ENCODE peak calls at places on chromosomes 16 and 17, in five cellular contexts. R, H, L, P and X are unnamed samples.

GRCh38 chr16:30953511-30954124 is 3.9 kb upstream of the SETD1A start:
- DNase-seq in R (no peak), H (peak), L (peak), P (peak), X (peak)

GRCh38 chr17:68794636-68795503 is 160.3 kb downstream of the ABCA8 start:
- DNase-seq in R (no peak), H (no peak), L (peak), P (peak), X (no peak)

GRCh38 chr16:75372236-75372856 is 61.0 kb downstream of the CFDP1 start:
- DNase-seq in R (no peak), H (no peak), L (no peak), P (no peak), X (no peak)

GRCh38 chr17:77802811-77803220 is 155.7 kb upstream of the TNRC6C start:
- DNase-seq in R (no peak), H (no peak), L (peak), P (no peak), X (no peak)

GRCh38 chr17:73546770-73547345 is 97.4 kb downstream of the SDK2 start:
- DNase-seq in R (no peak), H (peak), L (peak), P (peak), X (peak)

GRCh38 chr16:29729116-29729521 is 16.7 kb downstream of the C16orf54 start:
- DNase-seq in R (no peak), H (peak), L (peak), P (peak), X (peak)

GRCh38 chr17:70378005-70378404 is 208.7 kb downstream of the KCNJ2 start:
- DNase-seq in R (no peak), H (no peak), L (no peak), P (no peak), X (no peak)

GRCh38 chr16:11059588-11059987 is 115.2 kb downstream of the CLEC16A start:
- DNase-seq in R (no peak), H (no peak), L (no peak), P (no peak), X (no peak)

GRCh38 chr16:89307421-89307805 is 89.9 kb downstream of the ZNF778 start:
- DNase-seq in R (no peak), H (no peak), L (no peak), P (no peak), X (no peak)

GRCh38 chr16:82643936-82644630 is 17.3 kb downstream of the CDH13 start:
- DNase-seq in R (no peak), H (no peak), L (peak), P (no peak), X (no peak)

GRCh38 chr17:81223758-81224122 is 975 bp upstream of the CEP131 start:
- DNase-seq in R (no peak), H (no peak), L (peak), P (no peak), X (no peak)

GRCh38 chr17:64786337-64786736 is 124.2 kb upstream of the SMURF2 start:
- DNase-seq in R (no peak), H (no peak), L (no peak), P (no peak), X (no peak)

GRCh38 chr17:1228752-1229353 is 41.4 kb upstream of the BHLHA9 start:
- DNase-seq in R (no peak), H (no peak), L (no peak), P (no peak), X (no peak)

GRCh38 chr16:73572135-73572534 is 524.2 kb upstream of the ZFHX3 start:
- DNase-seq in R (no peak), H (no peak), L (peak), P (no peak), X (peak)

GRCh38 chr16:26220894-26221293 is 529.1 kb downstream of the HS3ST4 start:
- DNase-seq in R (no peak), H (no peak), L (peak), P (no peak), X (no peak)

GRCh38 chr17:56319531-56319930 is 166.3 kb downstream of the ANKFN1 start:
- DNase-seq in R (peak), H (peak), L (peak), P (peak), X (peak)

GRCh38 chr17:58365185-58365979 is 13.4 kb upstream of the SUPT4H1 start:
- DNase-seq in R (no peak), H (no peak), L (no peak), P (peak), X (no peak)

GRCh38 chr17:12996941-12997340 is 20.9 kb downstream of the ELAC2 start:
- DNase-seq in R (no peak), H (no peak), L (no peak), P (no peak), X (no peak)

GRCh38 chr16:67179421-67180080 is 4.2 kb downstream of the MATCAP1 start:
- DNase-seq in R (no peak), H (no peak), L (no peak), P (no peak), X (peak)

GRCh38 chr17:61323015-61323379 is 76.6 kb upstream of the TBX2 start:
- DNase-seq in R (no peak), H (no peak), L (no peak), P (no peak), X (no peak)

GRCh38 chr17:10292057-10292931 is 80.5 kb downstream of the MYH13 start:
- DNase-seq in R (peak), H (no peak), L (peak), P (no peak), X (no peak)

GRCh38 chr17:58388302-58389190 is 28.8 kb downstream of the RNF43 start:
- DNase-seq in R (no peak), H (no peak), L (peak), P (no peak), X (no peak)

GRCh38 chr16:75116081-75116910 is at the start of gene LDHD:
- DNase-seq in R (no peak), H (peak), L (peak), P (peak), X (peak)

GRCh38 chr16:74862743-74863244 is 88.2 kb upstream of the FA2H start:
- DNase-seq in R (peak), H (peak), L (peak), P (peak), X (peak)

GRCh38 chr17:32253117-32253611 is 12.5 kb upstream of the RHBDL3 start:
- DNase-seq in R (no peak), H (peak), L (peak), P (peak), X (peak)

GRCh38 chr17:6948562-6948961 is 47.3 kb upstream of the ALOX12 start:
- DNase-seq in R (no peak), H (no peak), L (no peak), P (no peak), X (no peak)

GRCh38 chr16:3135120-3135715 is 389 bp downstream of the ZNF213 start:
- DNase-seq in R (no peak), H (no peak), L (no peak), P (no peak), X (no peak)

GRCh38 chr17:8122391-8122922 is 1.4 kb downstream of the HES7 start:
- DNase-seq in R (no peak), H (no peak), L (peak), P (no peak), X (peak)

GRCh38 chr17:3907483-3908216 is 8.6 kb downstream of the P2RX1 start:
- DNase-seq in R (no peak), H (no peak), L (no peak), P (peak), X (peak)

GRCh38 chr17:68182940-68183551 is 64.8 kb upstream of the AMZ2 start:
- DNase-seq in R (no peak), H (no peak), L (peak), P (peak), X (no peak)

GRCh38 chr17:78234261-78234865 is 2.9 kb downstream of the TMEM235 start:
- DNase-seq in R (no peak), H (no peak), L (no peak), P (no peak), X (no peak)

GRCh38 chr17:61291457-61292311 is 108.0 kb upstream of the TBX2 start:
- DNase-seq in R (no peak), H (no peak), L (no peak), P (no peak), X (no peak)

GRCh38 chr17:57309479-57309878 is 53.2 kb downstream of the MSI2 start:
- DNase-seq in R (no peak), H (no peak), L (no peak), P (no peak), X (no peak)

GRCh38 chr17:6450926-6451717 is 6.9 kb downstream of the PIMREG start:
- DNase-seq in R (no peak), H (no peak), L (peak), P (no peak), X (no peak)

GRCh38 chr17:17042851-17043667 is 802 bp downstream of the MPRIP start:
- DNase-seq in R (no peak), H (no peak), L (peak), P (no peak), X (no peak)

GRCh38 chr17:75571197-75571884 is 16.3 kb upstream of the MYO15B start:
- DNase-seq in R (peak), H (peak), L (no peak), P (no peak), X (no peak)

GRCh38 chr17:71964559-71964958 is 156.3 kb upstream of the SOX9 start:
- DNase-seq in R (no peak), H (no peak), L (no peak), P (no peak), X (no peak)

GRCh38 chr16:86502856-86503748 is 7.2 kb upstream of the FOXF1 start:
- DNase-seq in R (no peak), H (no peak), L (no peak), P (no peak), X (no peak)

GRCh38 chr16:70438325-70438982 is 446 bp downstream of the ST3GAL2 start:
- DNase-seq in R (no peak), H (peak), L (peak), P (no peak), X (no peak)

GRCh38 chr17:17919169-17920107 is 52.8 kb downstream of the TOM1L2 start:
- DNase-seq in R (peak), H (peak), L (peak), P (peak), X (peak)

GRCh38 chr17:30926516-30926915 is 4.8 kb downstream of the ADAP2 start:
- DNase-seq in R (no peak), H (no peak), L (no peak), P (no peak), X (no peak)
- TF ChIP-seq JUNB in R (no peak), H (no peak), L (no peak), P (no peak), X (no peak)

DNA sequence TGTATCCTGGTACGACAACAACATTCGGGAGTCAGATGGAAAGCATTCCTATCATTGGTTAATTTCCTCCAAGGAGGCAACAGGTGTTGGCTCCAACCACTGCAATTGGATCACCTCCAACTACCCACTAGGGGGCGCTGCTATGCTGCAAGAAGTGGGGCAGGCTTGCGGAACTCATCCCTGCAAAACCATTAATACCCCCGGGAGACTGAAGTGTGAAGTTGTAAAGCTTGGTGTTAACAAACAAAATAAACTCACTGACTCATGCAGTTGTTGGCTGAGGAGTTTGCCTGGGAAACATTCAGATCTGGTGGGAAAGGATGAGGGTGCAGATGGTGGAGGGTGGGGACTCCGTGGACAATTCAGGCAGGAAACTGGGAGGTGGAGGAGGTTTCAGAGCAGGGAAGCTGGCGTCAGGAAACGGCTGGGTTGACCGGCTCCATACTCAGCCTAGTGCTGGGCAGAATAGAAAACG is 84.9 kb downstream of the HS3ST2 start:
- DNase-seq in R (peak), H (peak), L (peak), P (peak), X (peak)
- TF ChIP-seq JUNB in R (no peak), H (no peak), L (no peak), P (peak), X (no peak)

DNA sequence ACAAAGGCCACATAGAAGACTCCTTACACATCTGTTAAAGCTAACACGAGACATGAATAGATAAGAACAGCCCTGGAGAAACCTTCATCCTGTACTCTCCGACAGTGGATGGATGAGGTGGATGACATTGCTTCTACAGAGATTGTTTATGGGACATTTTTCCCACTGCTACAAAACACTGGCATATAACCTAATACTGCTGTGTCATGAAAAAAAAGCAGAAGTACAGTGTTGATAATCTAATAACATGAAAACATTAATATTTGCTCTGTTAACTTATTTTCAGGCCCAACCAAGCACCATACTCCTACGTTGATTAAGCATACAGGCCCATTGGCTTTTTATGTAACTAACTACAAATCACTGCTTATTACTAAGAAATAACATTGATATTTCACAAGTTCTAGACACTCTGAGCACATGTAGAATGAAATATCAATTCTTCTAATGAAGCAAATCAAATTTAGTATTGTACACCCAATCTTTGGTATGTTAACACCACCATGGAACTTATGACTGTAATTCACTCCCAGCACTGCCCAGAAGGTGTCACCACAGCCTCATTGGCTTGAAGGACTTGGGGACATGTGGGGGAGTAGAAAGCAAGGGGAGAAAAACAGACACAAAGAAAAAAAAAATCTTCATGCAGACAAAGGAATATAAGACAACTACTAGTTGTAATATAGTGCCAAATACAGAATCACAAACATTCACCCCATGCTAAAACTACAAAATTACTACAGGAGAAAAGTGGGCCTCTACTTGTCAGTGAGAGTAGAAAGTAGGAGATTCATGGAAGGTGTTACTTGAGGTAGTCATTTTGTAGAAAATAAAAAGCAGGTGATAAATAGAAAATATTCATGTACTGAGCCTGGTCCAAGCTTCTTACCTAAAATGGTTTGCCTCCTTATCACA is 330.0 kb upstream of the PMFBP1 start:
- DNase-seq in R (peak), H (peak), L (peak), P (peak), X (peak)
- TF ChIP-seq JUNB in R (no peak), H (no peak), L (no peak), P (no peak), X (no peak)

GRCh38 chr17:82461827-82462524 is 3.4 kb downstream of the NARF start:
- DNase-seq in R (no peak), H (peak), L (no peak), P (peak), X (no peak)

GRCh38 chr17:82457790-82458129 is 781 bp upstream of the NARF start:
- DNase-seq in R (peak), H (no peak), L (no peak), P (no peak), X (no peak)

GRCh38 chr17:82458130-82458884 is at the start of gene NARF:
- DNase-seq in R (peak), H (peak), L (peak), P (peak), X (peak)

GRCh38 chr17:82457071-82457789 is 1.3 kb upstream of the NARF start:
- DNase-seq in R (no peak), H (peak), L (no peak), P (peak), X (no peak)

DNA sequence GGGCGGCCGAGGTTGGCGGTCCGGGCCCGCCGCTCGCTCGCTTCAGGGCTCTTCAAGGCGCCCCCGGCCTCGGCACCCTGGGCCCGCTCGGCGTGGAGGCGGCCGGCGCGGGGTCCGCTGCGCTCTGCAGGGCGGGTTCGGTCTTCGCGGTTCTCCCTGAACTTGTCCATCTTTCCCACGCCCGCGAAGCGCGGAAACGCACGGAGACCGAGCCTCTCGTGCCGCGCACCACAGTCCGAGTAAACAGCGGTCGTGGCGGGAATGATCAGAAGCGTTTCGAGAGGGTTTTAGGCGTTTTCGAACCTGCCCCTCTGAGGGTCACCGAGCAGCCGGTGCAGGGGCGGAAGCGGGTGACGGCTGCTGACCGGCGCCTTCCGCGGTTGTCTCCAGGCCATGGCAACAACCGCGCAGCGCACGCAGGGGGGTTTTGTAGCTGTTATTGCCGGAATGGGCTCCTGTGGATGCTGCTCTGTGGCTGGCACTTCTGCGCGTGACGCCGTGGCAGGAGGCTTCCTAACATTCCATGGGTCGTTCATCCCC is 414 bp downstream of the NARF start:
- DNase-seq in R (no peak), H (no peak), L (peak), P (no peak), X (no peak)
- TF ChIP-seq JUNB in R (no peak), H (no peak), L (no peak), P (no peak), X (no peak)

DNA sequence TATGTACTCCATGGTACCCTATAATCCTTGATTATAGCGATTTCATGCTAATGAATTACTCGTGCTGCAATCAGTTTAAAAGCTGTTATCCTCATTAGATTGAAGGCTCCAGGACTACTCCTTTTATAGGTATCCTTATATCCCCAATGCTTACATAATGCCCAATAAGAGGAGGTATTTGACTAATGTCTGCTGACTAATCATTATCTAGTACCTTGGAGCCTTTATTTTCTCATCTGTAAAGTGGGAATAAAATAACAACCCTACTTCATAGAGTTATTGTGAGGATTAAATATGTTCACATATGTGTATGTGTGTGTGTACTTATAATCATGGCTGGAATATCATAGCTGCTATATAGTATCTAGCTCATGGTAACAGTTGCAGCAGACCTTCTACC is 1031.5 kb downstream of the CDH11 start:
- DNase-seq in R (no peak), H (no peak), L (no peak), P (no peak), X (no peak)
- TF ChIP-seq JUNB in R (no peak), H (no peak), L (no peak), P (no peak), X (no peak)

GRCh38 chr17:45226620-45227019 is 4.9 kb downstream of the FMNL1 start:
- DNase-seq in R (no peak), H (no peak), L (no peak), P (no peak), X (no peak)

GRCh38 chr17:45227101-45227591 is 5.5 kb downstream of the FMNL1 start:
- DNase-seq in R (peak), H (peak), L (no peak), P (no peak), X (no peak)

GRCh38 chr17:45228121-45228941 is 6.6 kb downstream of the FMNL1 start:
- DNase-seq in R (no peak), H (no peak), L (no peak), P (no peak), X (no peak)

GRCh38 chr17:45228985-45229517 is 7.4 kb downstream of the FMNL1 start:
- DNase-seq in R (peak), H (peak), L (peak), P (peak), X (peak)

GRCh38 chr17:45227631-45228120 is 6.0 kb downstream of the FMNL1 start:
- DNase-seq in R (no peak), H (no peak), L (no peak), P (no peak), X (no peak)
- TF ChIP-seq JUNB in R (no peak), H (no peak), L (no peak), P (no peak), X (no peak)

GRCh38 chr16:55179858-55180585 is 144.0 kb upstream of the IRX6 start:
- DNase-seq in R (no peak), H (no peak), L (no peak), P (no peak), X (no peak)
- TF ChIP-seq JUNB in R (no peak), H (no peak), L (no peak), P (no peak), X (no peak)